ENCODE peak calls at places on chromosomes 4 and X, in five cellular contexts. V is PC-3, Y is spleen, Q is tibial artery, D is pancreas. T is an unnamed sample. For H3K36me3, the result is how much of the 10 kb centered on the place peaks cover.

GRCh38 chrX:20594985-20595384 is 328.3 kb upstream of the RPS6KA3 start:
- DNase-seq in V (peak), Y (no peak), Q (no peak), D (no peak), T (no peak)

GRCh38 chr4:38177792-38178665 is 217.8 kb downstream of the PTTG2 start:
- DNase-seq in V (no peak), Y (peak), Q (peak), D (peak), T (peak)

GRCh38 chrX:25524150-25524549 is 508.4 kb upstream of the ARX start:
- DNase-seq in V (peak), Y (no peak), Q (no peak), D (no peak), T (no peak)

GRCh38 chr4:13544556-13545393 is 467 bp upstream of the NKX3-2 start:
- DNase-seq in V (peak), Y (peak), Q (peak), D (peak), T (no peak)

GRCh38 chr4:99886146-99886545 is 8.1 kb downstream of the LAMTOR3 start:
- DNase-seq in V (peak), Y (no peak), Q (no peak), D (no peak), T (no peak)

GRCh38 chrX:80879916-80880315 is 70.2 kb upstream of the BRWD3 start:
- DNase-seq in V (peak), Y (no peak), Q (no peak), D (no peak), T (no peak)

GRCh38 chr4:41212221-41213203 is 1.8 kb downstream of the APBB2 start:
- DNase-seq in V (peak), Y (no peak), Q (no peak), D (no peak), T (peak)

GRCh38 chr4:8182858-8183725 is 16.0 kb upstream of the SH3TC1 start:
- DNase-seq in V (peak), Y (peak), Q (no peak), D (no peak), T (peak)

GRCh38 chr4:8185280-8185679 is 13.8 kb upstream of the SH3TC1 start:
- DNase-seq in V (peak), Y (no peak), Q (no peak), D (no peak), T (no peak)

GRCh38 chrX:36431819-36432218 is 512.3 kb downstream of the CFAP47 start:
- DNase-seq in V (peak), Y (no peak), Q (no peak), D (no peak), T (no peak)

GRCh38 chrX:54180403-54180802 is 2.7 kb downstream of the FAM120C start:
- DNase-seq in V (peak), Y (no peak), Q (no peak), D (no peak), T (no peak)

GRCh38 chr4:140135529-140136021 is 18.4 kb downstream of the MAML3 start:
- DNase-seq in V (peak), Y (no peak), Q (no peak), D (no peak), T (no peak)

GRCh38 chrX:6683353-6683752 is 148.4 kb upstream of the VCX3A start:
- DNase-seq in V (no peak), Y (no peak), Q (no peak), D (no peak), T (no peak)

GRCh38 chrX:93242897-93243296 is 430.5 kb downstream of the NAP1L3 start:
- DNase-seq in V (no peak), Y (no peak), Q (no peak), D (no peak), T (no peak)

GRCh38 chrX:106178826-106179225 is 10.7 kb downstream of the PWWP3B start:
- DNase-seq in V (peak), Y (no peak), Q (no peak), D (no peak), T (no peak)
- TF ChIP-seq CTCF in V (peak), Y (no peak), Q (no peak), D (no peak), T (no peak)

GRCh38 chr4:75036046-75036445 is 103.1 kb downstream of the PARM1 start:
- DNase-seq in V (no peak), Y (no peak), Q (no peak), D (no peak), T (no peak)
- H3K36me3 ChIP-seq in V (under half), Y (under half), Q (under half), D (under half), T (under half)

GRCh38 chrX:107677501-107677901 is 49.2 kb downstream of the PRPS1 start:
- DNase-seq in V (peak), Y (no peak), Q (peak), D (no peak), T (no peak)
- TF ChIP-seq CTCF in V (peak), Y (no peak), Q (no peak), D (no peak), T (no peak)

DNA sequence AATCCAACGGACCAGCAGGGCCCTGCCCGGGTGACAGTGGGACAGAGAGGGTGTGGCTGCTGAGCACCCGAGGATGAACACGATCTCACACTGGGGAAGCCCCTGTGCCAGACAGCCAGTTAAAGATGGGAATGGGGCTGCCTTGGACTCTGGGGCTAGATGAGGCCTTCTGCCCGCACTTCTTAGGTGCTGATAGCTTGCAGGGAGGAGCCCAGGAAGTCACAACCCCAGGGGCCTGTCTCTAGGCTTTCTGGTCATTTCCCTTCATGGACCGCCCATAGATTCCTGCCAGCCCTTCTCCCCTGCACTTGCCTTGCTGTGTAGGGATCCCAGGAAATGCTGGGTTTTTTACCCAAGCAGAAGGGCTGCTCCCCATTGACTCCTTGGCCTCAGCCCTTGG is 6.2 kb downstream of the ZNF275 start:
- DNase-seq in V (no peak), Y (no peak), Q (no peak), D (no peak), T (no peak)
- H3K36me3 ChIP-seq in V (under half), Y (under half), Q (under half), D (under half), T (under half)

T was measured in gastrocnemius medialis.